ENCODE peak calls at places on chromosome 20, in eight cellular contexts. One of them, this sample, is unnamed.

GRCh38 chr20:45111799-45112471 is 3.0 kb downstream of the WFDC5 start:
- DNase-seq in activated CD8-positive, alpha-beta memory T cell treated with anti-CD3 and anti-CD28 coated beads for 1 hour: no peak
- DNase-seq in KBM-7: peak; percentile 15
- DNase-seq in ovary: no peak
- DNase-seq in substantia nigra: no peak
- DNase-seq in stimulated activated CD4-positive, alpha-beta T cell treated with anti-CD3 and anti-CD28 coated beads, Interleukin-15, amount 100 ng/mL, for 1 hour: no peak
- DNase-seq in HTR-8/SVneo: no peak
- DNase-seq in memory B cell: no peak
- DNase-seq in this sample: no peak

GRCh38 chr20:13243826-13244376 is 22.8 kb downstream of the ISM1 start:
- DNase-seq in stimulated activated CD4-positive, alpha-beta T cell treated with anti-CD3 and anti-CD28 coated beads, Interleukin-15, amount 100 ng/mL, for 1 hour: no peak
- DNase-seq in activated CD8-positive, alpha-beta memory T cell treated with anti-CD3 and anti-CD28 coated beads for 1 hour: no peak
- DNase-seq in KBM-7: no peak
- DNase-seq in substantia nigra: no peak
- DNase-seq in memory B cell: no peak
- DNase-seq in ovary: no peak
- DNase-seq in HTR-8/SVneo: no peak
- DNase-seq in this sample: no peak

GRCh38 chr20:47274449-47275108 is 81.9 kb downstream of the ZMYND8 start:
- DNase-seq in substantia nigra: no peak
- DNase-seq in memory B cell: no peak
- DNase-seq in activated CD8-positive, alpha-beta memory T cell treated with anti-CD3 and anti-CD28 coated beads for 1 hour: no peak
- DNase-seq in ovary: no peak
- DNase-seq in stimulated activated CD4-positive, alpha-beta T cell treated with anti-CD3 and anti-CD28 coated beads, Interleukin-15, amount 100 ng/mL, for 1 hour: no peak
- DNase-seq in KBM-7: peak; percentile 11
- DNase-seq in HTR-8/SVneo: peak; percentile 96
- DNase-seq in this sample: peak; percentile 62

GRCh38 chr20:62227977-62228958 is 8.2 kb upstream of the HRH3 start:
- DNase-seq in memory B cell: no peak
- DNase-seq in substantia nigra: no peak
- DNase-seq in ovary: no peak
- DNase-seq in HTR-8/SVneo: no peak
- DNase-seq in activated CD8-positive, alpha-beta memory T cell treated with anti-CD3 and anti-CD28 coated beads for 1 hour: no peak
- DNase-seq in stimulated activated CD4-positive, alpha-beta T cell treated with anti-CD3 and anti-CD28 coated beads, Interleukin-15, amount 100 ng/mL, for 1 hour: no peak
- DNase-seq in KBM-7: no peak
- DNase-seq in this sample: no peak

GRCh38 chr20:59438201-59438600 is 137.8 kb downstream of the EDN3 start:
- DNase-seq in ovary: no peak
- DNase-seq in substantia nigra: no peak
- DNase-seq in stimulated activated CD4-positive, alpha-beta T cell treated with anti-CD3 and anti-CD28 coated beads, Interleukin-15, amount 100 ng/mL, for 1 hour: no peak
- DNase-seq in activated CD8-positive, alpha-beta memory T cell treated with anti-CD3 and anti-CD28 coated beads for 1 hour: no peak
- DNase-seq in KBM-7: no peak
- DNase-seq in HTR-8/SVneo: no peak
- DNase-seq in memory B cell: no peak
- DNase-seq in this sample: no peak

GRCh38 chr20:16412896-16413295 is 160.4 kb downstream of the KIF16B start:
- DNase-seq in ovary: no peak
- DNase-seq in substantia nigra: no peak
- DNase-seq in stimulated activated CD4-positive, alpha-beta T cell treated with anti-CD3 and anti-CD28 coated beads, Interleukin-15, amount 100 ng/mL, for 1 hour: no peak
- DNase-seq in KBM-7: no peak
- DNase-seq in activated CD8-positive, alpha-beta memory T cell treated with anti-CD3 and anti-CD28 coated beads for 1 hour: no peak
- DNase-seq in HTR-8/SVneo: no peak
- DNase-seq in memory B cell: no peak
- DNase-seq in this sample: no peak

GRCh38 chr20:5991623-5992441 is 41.4 kb downstream of the MCM8 start:
- DNase-seq in KBM-7: no peak
- DNase-seq in stimulated activated CD4-positive, alpha-beta T cell treated with anti-CD3 and anti-CD28 coated beads, Interleukin-15, amount 100 ng/mL, for 1 hour: no peak
- DNase-seq in activated CD8-positive, alpha-beta memory T cell treated with anti-CD3 and anti-CD28 coated beads for 1 hour: no peak
- DNase-seq in ovary: no peak
- DNase-seq in HTR-8/SVneo: no peak
- DNase-seq in memory B cell: no peak
- DNase-seq in substantia nigra: no peak
- DNase-seq in this sample: peak; percentile 54

GRCh38 chr20:13681248-13682125 is 42.8 kb upstream of the TASP1 start:
- DNase-seq in stimulated activated CD4-positive, alpha-beta T cell treated with anti-CD3 and anti-CD28 coated beads, Interleukin-15, amount 100 ng/mL, for 1 hour: no peak
- DNase-seq in KBM-7: no peak
- DNase-seq in ovary: no peak
- DNase-seq in activated CD8-positive, alpha-beta memory T cell treated with anti-CD3 and anti-CD28 coated beads for 1 hour: no peak
- DNase-seq in substantia nigra: no peak
- DNase-seq in HTR-8/SVneo: no peak
- DNase-seq in memory B cell: no peak
- DNase-seq in this sample: peak; percentile 73

GRCh38 chr20:63736893-63737689 is 627 bp downstream of the LIME1 start:
- DNase-seq in substantia nigra: no peak
- DNase-seq in KBM-7: no peak
- DNase-seq in activated CD8-positive, alpha-beta memory T cell treated with anti-CD3 and anti-CD28 coated beads for 1 hour: peak; percentile 43
- DNase-seq in memory B cell: peak; percentile 54
- DNase-seq in stimulated activated CD4-positive, alpha-beta T cell treated with anti-CD3 and anti-CD28 coated beads, Interleukin-15, amount 100 ng/mL, for 1 hour: no peak
- DNase-seq in ovary: peak; percentile 24
- DNase-seq in HTR-8/SVneo: no peak
- DNase-seq in this sample: no peak

GRCh38 chr20:24798930-24799705 is 150.0 kb upstream of the CST7 start:
- DNase-seq in stimulated activated CD4-positive, alpha-beta T cell treated with anti-CD3 and anti-CD28 coated beads, Interleukin-15, amount 100 ng/mL, for 1 hour: no peak
- DNase-seq in substantia nigra: no peak
- DNase-seq in memory B cell: no peak
- DNase-seq in activated CD8-positive, alpha-beta memory T cell treated with anti-CD3 and anti-CD28 coated beads for 1 hour: no peak
- DNase-seq in KBM-7: no peak
- DNase-seq in HTR-8/SVneo: peak; percentile 26
- DNase-seq in ovary: no peak
- DNase-seq in this sample: no peak

GRCh38 chr20:33568378-33569289 is 78.7 kb downstream of the CBFA2T2 start:
- DNase-seq in memory B cell: no peak
- DNase-seq in KBM-7: no peak
- DNase-seq in substantia nigra: peak; percentile 24
- DNase-seq in HTR-8/SVneo: no peak
- DNase-seq in activated CD8-positive, alpha-beta memory T cell treated with anti-CD3 and anti-CD28 coated beads for 1 hour: no peak
- DNase-seq in ovary: peak; percentile 69
- DNase-seq in stimulated activated CD4-positive, alpha-beta T cell treated with anti-CD3 and anti-CD28 coated beads, Interleukin-15, amount 100 ng/mL, for 1 hour: no peak
- DNase-seq in this sample: no peak

GRCh38 chr20:53757472-53757913 is 163.9 kb upstream of the ZNF217 start:
- DNase-seq in activated CD8-positive, alpha-beta memory T cell treated with anti-CD3 and anti-CD28 coated beads for 1 hour: no peak
- DNase-seq in KBM-7: no peak
- DNase-seq in substantia nigra: peak; percentile 20
- DNase-seq in memory B cell: no peak
- DNase-seq in ovary: no peak
- DNase-seq in stimulated activated CD4-positive, alpha-beta T cell treated with anti-CD3 and anti-CD28 coated beads, Interleukin-15, amount 100 ng/mL, for 1 hour: no peak
- DNase-seq in HTR-8/SVneo: no peak
- DNase-seq in this sample: no peak

GRCh38 chr20:36856196-36856595 is 19.7 kb upstream of the TLDC2 start:
- DNase-seq in substantia nigra: no peak
- DNase-seq in HTR-8/SVneo: peak; percentile 91
- DNase-seq in ovary: no peak
- DNase-seq in stimulated activated CD4-positive, alpha-beta T cell treated with anti-CD3 and anti-CD28 coated beads, Interleukin-15, amount 100 ng/mL, for 1 hour: no peak
- DNase-seq in memory B cell: no peak
- DNase-seq in KBM-7: no peak
- DNase-seq in activated CD8-positive, alpha-beta memory T cell treated with anti-CD3 and anti-CD28 coated beads for 1 hour: no peak
- DNase-seq in this sample: no peak

GRCh38 chr20:16419138-16419715 is 154.0 kb downstream of the KIF16B start:
- DNase-seq in substantia nigra: no peak
- DNase-seq in activated CD8-positive, alpha-beta memory T cell treated with anti-CD3 and anti-CD28 coated beads for 1 hour: no peak
- DNase-seq in HTR-8/SVneo: no peak
- DNase-seq in KBM-7: no peak
- DNase-seq in memory B cell: no peak
- DNase-seq in ovary: no peak
- DNase-seq in stimulated activated CD4-positive, alpha-beta T cell treated with anti-CD3 and anti-CD28 coated beads, Interleukin-15, amount 100 ng/mL, for 1 hour: no peak
- DNase-seq in this sample: no peak

GRCh38 chr20:24955045-24955444 is 6.0 kb downstream of the CST7 start:
- DNase-seq in memory B cell: no peak
- DNase-seq in ovary: no peak
- DNase-seq in substantia nigra: no peak
- DNase-seq in activated CD8-positive, alpha-beta memory T cell treated with anti-CD3 and anti-CD28 coated beads for 1 hour: no peak
- DNase-seq in HTR-8/SVneo: no peak
- DNase-seq in stimulated activated CD4-positive, alpha-beta T cell treated with anti-CD3 and anti-CD28 coated beads, Interleukin-15, amount 100 ng/mL, for 1 hour: no peak
- DNase-seq in KBM-7: no peak
- DNase-seq in this sample: no peak

GRCh38 chr20:9699181-9699580 is 139.7 kb downstream of the PAK5 start:
- DNase-seq in ovary: no peak
- DNase-seq in substantia nigra: no peak
- DNase-seq in KBM-7: no peak
- DNase-seq in HTR-8/SVneo: no peak
- DNase-seq in memory B cell: no peak
- DNase-seq in activated CD8-positive, alpha-beta memory T cell treated with anti-CD3 and anti-CD28 coated beads for 1 hour: no peak
- DNase-seq in stimulated activated CD4-positive, alpha-beta T cell treated with anti-CD3 and anti-CD28 coated beads, Interleukin-15, amount 100 ng/mL, for 1 hour: no peak
- DNase-seq in this sample: no peak

GRCh38 chr20:34708621-34709043 is 4.5 kb downstream of the TP53INP2 start:
- DNase-seq in activated CD8-positive, alpha-beta memory T cell treated with anti-CD3 and anti-CD28 coated beads for 1 hour: peak; percentile 39
- DNase-seq in substantia nigra: peak; percentile 15
- DNase-seq in KBM-7: peak; percentile 76
- DNase-seq in stimulated activated CD4-positive, alpha-beta T cell treated with anti-CD3 and anti-CD28 coated beads, Interleukin-15, amount 100 ng/mL, for 1 hour: peak; percentile 38
- DNase-seq in ovary: peak; percentile 73
- DNase-seq in HTR-8/SVneo: no peak
- DNase-seq in memory B cell: peak; percentile 77
- DNase-seq in this sample: no peak

GRCh38 chr20:17543531-17543961 is 12.4 kb upstream of the BFSP1 start:
- DNase-seq in activated CD8-positive, alpha-beta memory T cell treated with anti-CD3 and anti-CD28 coated beads for 1 hour: no peak
- DNase-seq in KBM-7: no peak
- DNase-seq in HTR-8/SVneo: no peak
- DNase-seq in stimulated activated CD4-positive, alpha-beta T cell treated with anti-CD3 and anti-CD28 coated beads, Interleukin-15, amount 100 ng/mL, for 1 hour: no peak
- DNase-seq in substantia nigra: no peak
- DNase-seq in memory B cell: no peak
- DNase-seq in ovary: no peak
- DNase-seq in this sample: no peak

GRCh38 chr20:18288748-18289705 is 700 bp downstream of the ZNF133 start:
- DNase-seq in memory B cell: no peak
- DNase-seq in HTR-8/SVneo: peak; percentile 18
- DNase-seq in activated CD8-positive, alpha-beta memory T cell treated with anti-CD3 and anti-CD28 coated beads for 1 hour: no peak
- DNase-seq in substantia nigra: no peak
- DNase-seq in ovary: no peak
- DNase-seq in KBM-7: no peak
- DNase-seq in stimulated activated CD4-positive, alpha-beta T cell treated with anti-CD3 and anti-CD28 coated beads, Interleukin-15, amount 100 ng/mL, for 1 hour: no peak
- DNase-seq in this sample: no peak

GRCh38 chr20:4998160-4998651 is 3.1 kb downstream of the SLC23A2 start:
- DNase-seq in HTR-8/SVneo: no peak
- DNase-seq in memory B cell: no peak
- DNase-seq in activated CD8-positive, alpha-beta memory T cell treated with anti-CD3 and anti-CD28 coated beads for 1 hour: no peak
- DNase-seq in ovary: no peak
- DNase-seq in stimulated activated CD4-positive, alpha-beta T cell treated with anti-CD3 and anti-CD28 coated beads, Interleukin-15, amount 100 ng/mL, for 1 hour: no peak
- DNase-seq in substantia nigra: no peak
- DNase-seq in KBM-7: peak; percentile 69
- DNase-seq in this sample: no peak

This sample was measured in LoVo.